ENCODE peak calls at places on chromosomes 3 and 15, in seven cellular contexts. W is MCF 10A, S is DMS53, V is anterior cingulate cortex, A is neural progenitor cell, N is RPMI8226, K is fibroblast of the conjunctiva. Z is an unnamed sample.

GRCh38 chr3:123586131-123586530 is 1.3 kb upstream of the HACD2 start:
- DNase-seq in W (peak), S (peak), V (no peak), A (peak), N (peak), K (peak), Z (peak)

GRCh38 chr3:24235121-24235520 is 259.5 kb downstream of the THRB start:
- DNase-seq in W (peak), S (peak), V (no peak), A (no peak), N (no peak), K (no peak), Z (no peak)

GRCh38 chr3:108329087-108329486 is 32.7 kb downstream of the HHLA2 start:
- DNase-seq in W (no peak), S (no peak), V (no peak), A (no peak), N (no peak), K (no peak), Z (no peak)

GRCh38 chr15:98043160-98044059 is 82.9 kb downstream of the ARRDC4 start:
- DNase-seq in W (no peak), S (no peak), V (no peak), A (no peak), N (no peak), K (no peak), Z (no peak)

GRCh38 chr3:142501004-142501926 is 53.4 kb upstream of the XRN1 start:
- DNase-seq in W (peak), S (no peak), V (no peak), A (no peak), N (no peak), K (peak), Z (no peak)

GRCh38 chr15:100718075-100718980 is 115.9 kb downstream of the ASB7 start:
- DNase-seq in W (no peak), S (peak), V (no peak), A (no peak), N (no peak), K (no peak), Z (peak)

GRCh38 chr3:188034989-188035388 is 119.0 kb upstream of the LPP start:
- DNase-seq in W (no peak), S (no peak), V (no peak), A (no peak), N (no peak), K (no peak), Z (no peak)

GRCh38 chr3:50263443-50264388 is 5.2 kb upstream of the SEMA3B start:
- DNase-seq in W (no peak), S (no peak), V (no peak), A (no peak), N (no peak), K (no peak), Z (no peak)

GRCh38 chr3:190229632-190230424 is 92.4 kb downstream of the CLDN1 start:
- DNase-seq in W (peak), S (no peak), V (no peak), A (no peak), N (no peak), K (no peak), Z (no peak)

GRCh38 chr3:128313181-128313725 is 153.4 kb downstream of the DNAJB8 start:
- DNase-seq in W (no peak), S (no peak), V (no peak), A (no peak), N (no peak), K (no peak), Z (no peak)

GRCh38 chr3:12975748-12976522 is 97.3 kb downstream of the IQSEC1 start:
- DNase-seq in W (no peak), S (no peak), V (no peak), A (no peak), N (no peak), K (no peak), Z (no peak)

GRCh38 chr3:44993471-44994205 is 17.6 kb downstream of the EXOSC7 start:
- DNase-seq in W (peak), S (no peak), V (no peak), A (no peak), N (no peak), K (peak), Z (no peak)

GRCh38 chr3:124352143-124352528 is 360.2 kb upstream of the ROPN1 start:
- DNase-seq in W (no peak), S (peak), V (no peak), A (no peak), N (no peak), K (no peak), Z (no peak)

GRCh38 chr3:90091557-90091956 is 984.1 kb downstream of the EPHA3 start:
- DNase-seq in W (peak), S (peak), V (no peak), A (peak), N (peak), K (peak), Z (no peak)

GRCh38 chr15:76418352-76419140 is 82.0 kb downstream of the ISL2 start:
- DNase-seq in W (no peak), S (no peak), V (no peak), A (no peak), N (no peak), K (no peak), Z (no peak)

GRCh38 chr15:71791975-71792374 is 18.4 kb upstream of the NR2E3 start:
- DNase-seq in W (no peak), S (no peak), V (no peak), A (no peak), N (no peak), K (no peak), Z (peak)

GRCh38 chr3:28328188-28329151 is 20.1 kb upstream of the ZCWPW2 start:
- DNase-seq in W (peak), S (peak), V (no peak), A (peak), N (peak), K (no peak), Z (no peak)

GRCh38 chr3:141477224-141477623 is 9.6 kb upstream of the RASA2 start:
- DNase-seq in W (peak), S (peak), V (no peak), A (no peak), N (no peak), K (peak), Z (no peak)